ENCODE peak calls at places on chromosomes 16 and 17, in four cellular contexts. R is neuronal stem cell, D is mesenchymal stem cell, B is H9. G is an unnamed sample.

GRCh38 chr17:81387235-81388060 is 7.8 kb upstream of the BAHCC1 start:
- DNase-seq in R (no peak), D (peak; percentile 92), B (no peak), G (peak; percentile 43)

GRCh38 chr17:19017804-19018599 is 13.4 kb upstream of the FAM83G start:
- DNase-seq in R (no peak), D (no peak), B (no peak), G (no peak)

GRCh38 chr17:48583708-48584582 is 5.8 kb upstream of the HOXB4 start:
- DNase-seq in R (no peak), D (no peak), B (no peak), G (no peak)

GRCh38 chr17:15341385-15341849 is at the start of gene TEKT3:
- DNase-seq in R (peak; percentile 82), D (peak; percentile 79), B (peak; percentile 99), G (peak; percentile 96)

GRCh38 chr16:87956771-87957279 is 5.6 kb downstream of the BANP start:
- DNase-seq in R (no peak), D (peak; percentile 68), B (no peak), G (peak; percentile 54)

GRCh38 chr16:80806957-80807356 is 2.6 kb upstream of the CDYL2 start:
- DNase-seq in R (no peak), D (peak; percentile 11), B (no peak), G (no peak)

GRCh38 chr17:5705081-5705875 is 121.0 kb upstream of the NLRP1 start:
- DNase-seq in R (peak; percentile 62), D (no peak), B (peak; percentile 80), G (peak; percentile 84)

GRCh38 chr16:10178079-10178478 is 4.1 kb downstream of the GRIN2A start:
- DNase-seq in R (no peak), D (no peak), B (no peak), G (peak; percentile 11)

GRCh38 chr17:78899361-78900260 is 3.4 kb downstream of the CEP295NL start:
- DNase-seq in R (no peak), D (no peak), B (peak; percentile 72), G (peak; percentile 77)

GRCh38 chr17:33086041-33086440 is 94.4 kb downstream of the SPACA3 start:
- DNase-seq in R (no peak), D (no peak), B (no peak), G (no peak)

GRCh38 chr16:2745116-2745890 is 7.1 kb upstream of the SRRM2 start:
- DNase-seq in R (no peak), D (no peak), B (no peak), G (no peak)

GRCh38 chr16:81410643-81411235 is 33.9 kb upstream of the CMIP start:
- DNase-seq in R (no peak), D (no peak), B (peak; percentile 60), G (peak; percentile 39)

GRCh38 chr17:4541041-4541327 is 14.2 kb downstream of the MYBBP1A start:
- DNase-seq in R (no peak), D (no peak), B (no peak), G (no peak)

GRCh38 chr17:19800571-19800970 is 52.5 kb upstream of the ALDH3A1 start:
- DNase-seq in R (no peak), D (no peak), B (no peak), G (no peak)

GRCh38 chr17:58764373-58764772 is 8.7 kb downstream of the PPM1E start:
- DNase-seq in R (no peak), D (no peak), B (no peak), G (no peak)

GRCh38 chr16:678858-679807 is 1.1 kb upstream of the STUB1 start:
- DNase-seq in R (peak; percentile 63), D (peak; percentile 67), B (peak; percentile 84), G (peak; percentile 86)

GRCh38 chr16:85610059-85610445 is 3.1 kb upstream of the GSE1 start:
- DNase-seq in R (no peak), D (no peak), B (no peak), G (no peak)

GRCh38 chr16:17511340-17511739 is 40.6 kb upstream of the XYLT1 start:
- DNase-seq in R (no peak), D (no peak), B (no peak), G (no peak)

GRCh38 chr17:7897773-7898172 is 9.2 kb downstream of the CHD3 start:
- DNase-seq in R (no peak), D (peak; percentile 70), B (peak; percentile 16), G (no peak)

GRCh38 chr16:25140459-25140858 is 28.9 kb downstream of the LCMT1 start:
- DNase-seq in R (no peak), D (no peak), B (no peak), G (peak; percentile 63)

GRCh38 chr16:31333686-31334649 is 21.0 kb upstream of the ITGAX start:
- DNase-seq in R (no peak), D (no peak), B (peak; percentile 61), G (peak; percentile 76)

GRCh38 chr17:81688616-81689015 is 4.8 kb downstream of the HGS start:
- DNase-seq in R (no peak), D (no peak), B (no peak), G (no peak)

GRCh38 chr16:14095883-14096551 is 24.9 kb downstream of the MRTFB start:
- DNase-seq in R (no peak), D (no peak), B (no peak), G (peak; percentile 45)

GRCh38 chr17:48637323-48638260 is 11.4 kb upstream of the HOXB9 start:
- DNase-seq in R (no peak), D (peak; percentile 99), B (no peak), G (no peak)

GRCh38 chr17:38868095-38868967 is 1.5 kb upstream of the LASP1 start:
- DNase-seq in R (no peak), D (peak; percentile 75), B (no peak), G (peak; percentile 77)

GRCh38 chr17:31388770-31389672 is 2.5 kb upstream of the RAB11FIP4 start:
- DNase-seq in R (no peak), D (peak; percentile 30), B (peak; percentile 83), G (peak; percentile 45)

GRCh38 chr16:9054460-9054859 is 37.0 kb upstream of the HAPSTR1 start:
- DNase-seq in R (no peak), D (no peak), B (no peak), G (no peak)

GRCh38 chr16:27993587-27993986 is 69.9 kb downstream of the GSG1L start:
- DNase-seq in R (no peak), D (no peak), B (no peak), G (no peak)

GRCh38 chr16:73060216-73060615 is 12.3 kb upstream of the ZFHX3 start:
- DNase-seq in R (no peak), D (no peak), B (no peak), G (no peak)
- H3K18ac ChIP-seq in R (no peak overlapping the region), D (no peak overlapping the region), B (no peak overlapping the region), G (no peak overlapping the region)

GRCh38 chr16:75075688-75076268 is 40.8 kb downstream of the LDHD start:
- DNase-seq in R (no peak), D (no peak), B (no peak), G (no peak)
- H3K27ac ChIP-seq in R (no peak overlapping the region), D (no peak overlapping the region), B (no peak overlapping the region), G (no peak overlapping the region)

GRCh38 chr17:1490643-1491405 is 1.7 kb downstream of the MYO1C start:
- DNase-seq in R (no peak), D (peak; percentile 65), B (peak; percentile 76), G (peak; percentile 58)

GRCh38 chr17:1487939-1488825 is 4.3 kb downstream of the MYO1C start:
- DNase-seq in R (peak; percentile 89), D (peak; percentile 88), B (peak; percentile 84), G (peak; percentile 87)

GRCh38 chr17:1486802-1487695 is 5.4 kb downstream of the MYO1C start:
- DNase-seq in R (peak; percentile 54), D (peak; percentile 81), B (peak; percentile 89), G (peak; percentile 91)

GRCh38 chr17:1491406-1492248 is 859 bp downstream of the MYO1C start:
- DNase-seq in R (no peak), D (peak; percentile 57), B (no peak), G (no peak)

GRCh38 chr17:1488826-1489275 is 3.6 kb downstream of the MYO1C start:
- DNase-seq in R (no peak), D (peak; percentile 18), B (no peak), G (no peak)
- H3K18ac ChIP-seq in R (peak overlapping the region; percentile 36), D (peak overlapping the region; percentile 6), B (no peak overlapping the region), G (no peak overlapping the region)

GRCh38 chr16:70767377-70768204 is 33.4 kb downstream of the VAC14 start:
- DNase-seq in R (no peak), D (peak; percentile 32), B (no peak), G (no peak)
- H3K27ac ChIP-seq in R (no peak overlapping the region), D (no peak overlapping the region), B (no peak overlapping the region), G (no peak overlapping the region)

GRCh38 chr16:77993111-77993571 is 29.2 kb upstream of the CLEC3A start:
- DNase-seq in R (no peak), D (peak; percentile 89), B (peak; percentile 52), G (peak; percentile 74)

GRCh38 chr16:77987772-77988171 is 34.6 kb upstream of the CLEC3A start:
- DNase-seq in R (no peak), D (no peak), B (no peak), G (no peak)

GRCh38 chr16:77995843-77996455 is 26.4 kb upstream of the CLEC3A start:
- DNase-seq in R (no peak), D (no peak), B (peak; percentile 59), G (no peak)

GRCh38 chr16:77993586-77993985 is 28.8 kb upstream of the CLEC3A start:
- DNase-seq in R (no peak), D (peak; percentile 78), B (no peak), G (peak; percentile 86)

DNA sequence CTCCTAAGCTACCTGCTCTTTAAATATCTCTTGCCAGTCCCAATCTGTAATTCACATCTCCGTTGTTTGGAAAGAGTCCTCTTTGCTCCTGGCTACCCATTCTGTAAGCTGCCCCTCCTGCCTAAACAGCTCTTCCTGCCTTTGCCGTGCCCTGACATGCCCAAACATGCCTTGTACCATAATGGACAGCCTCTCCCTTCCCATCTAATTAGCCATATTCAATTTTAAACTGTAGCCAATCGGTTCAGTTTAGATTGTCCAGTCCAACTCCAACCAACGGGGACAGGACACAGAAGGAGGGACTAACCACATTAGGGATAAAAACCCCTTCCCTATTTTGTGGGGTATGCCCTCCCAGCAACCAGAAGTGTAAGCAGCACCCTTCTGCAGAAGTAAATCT is 30.6 kb upstream of the CLEC3A start:
- DNase-seq in R (no peak), D (no peak), B (peak; percentile 77), G (peak; percentile 33)
- H3K18ac ChIP-seq in R (no peak overlapping the region), D (no peak overlapping the region), B (peak overlapping the region; percentile 62), G (peak overlapping the region; percentile 95)

G was measured in mesendoderm.